ENCODE peak calls at places on chromosomes 4 and X, in four cellular contexts. One of them, this sample, is unnamed. For H3K36me3, the result is how much of the 10 kb centered on the place peaks cover.

GRCh38 chr4:140691369-140691768 is 64.8 kb downstream of the TBC1D9 start:
- DNase-seq in ascending aorta: no peak
- DNase-seq in PC-9: no peak
- DNase-seq in PC-3: peak
- DNase-seq in this sample: peak

GRCh38 chr4:125266901-125267601 is 47.7 kb upstream of the FAT4 start:
- DNase-seq in ascending aorta: no peak
- DNase-seq in PC-9: no peak
- DNase-seq in PC-3: peak
- DNase-seq in this sample: peak

GRCh38 chr4:168648929-168649328 is 152.1 kb downstream of the PALLD start:
- DNase-seq in ascending aorta: no peak
- DNase-seq in PC-9: peak
- DNase-seq in PC-3: peak
- DNase-seq in this sample: peak

GRCh38 chr4:128393111-128393704 is 105.6 kb upstream of the PGRMC2 start:
- DNase-seq in ascending aorta: no peak
- DNase-seq in PC-9: no peak
- DNase-seq in PC-3: no peak
- DNase-seq in this sample: no peak

GRCh38 chr4:186158021-186158859 is 33.1 kb upstream of the CYP4V2 start:
- DNase-seq in ascending aorta: no peak
- DNase-seq in PC-9: no peak
- DNase-seq in PC-3: no peak
- DNase-seq in this sample: no peak

GRCh38 chrX:147635186-147635585 is 276.5 kb upstream of the FMR1 start:
- DNase-seq in ascending aorta: no peak
- DNase-seq in PC-9: no peak
- DNase-seq in PC-3: no peak
- DNase-seq in this sample: no peak

GRCh38 chr4:60313616-60314015 is 886.5 kb upstream of the ADGRL3 start:
- DNase-seq in ascending aorta: no peak
- DNase-seq in PC-9: no peak
- DNase-seq in PC-3: no peak
- DNase-seq in this sample: no peak

GRCh38 chrX:150692837-150693781 is at the start of gene MTMR1:
- DNase-seq in ascending aorta: no peak
- DNase-seq in PC-9: peak
- DNase-seq in PC-3: peak
- DNase-seq in this sample: no peak

GRCh38 chr4:141462361-141462760 is 174.0 kb upstream of the IL15 start:
- DNase-seq in ascending aorta: no peak
- DNase-seq in PC-9: no peak
- DNase-seq in PC-3: peak
- DNase-seq in this sample: peak

GRCh38 chr4:4852591-4853362 is 6.7 kb upstream of the MSX1 start:
- DNase-seq in ascending aorta: no peak
- DNase-seq in PC-9: no peak
- DNase-seq in PC-3: no peak
- DNase-seq in this sample: peak

GRCh38 chr4:145061325-145061920 is 36.6 kb downstream of the ANAPC10 start:
- DNase-seq in ascending aorta: no peak
- DNase-seq in PC-9: no peak
- DNase-seq in PC-3: peak
- DNase-seq in this sample: peak

GRCh38 chrX:121052122-121052521 is 4.7 kb downstream of the GLUD2 start:
- DNase-seq in ascending aorta: no peak
- DNase-seq in PC-9: no peak
- DNase-seq in PC-3: peak
- DNase-seq in this sample: no peak

GRCh38 chr4:10075158-10075863 is 41.3 kb downstream of the WDR1 start:
- DNase-seq in ascending aorta: no peak
- DNase-seq in PC-9: no peak
- DNase-seq in PC-3: no peak
- DNase-seq in this sample: no peak

GRCh38 chr4:151810476-151810875 is 49.7 kb upstream of the GATB start:
- DNase-seq in ascending aorta: no peak
- DNase-seq in PC-9: no peak
- DNase-seq in PC-3: no peak
- DNase-seq in this sample: no peak

GRCh38 chrX:134172588-134173259 is 64.3 kb upstream of the CCDC160 start:
- DNase-seq in ascending aorta: no peak
- DNase-seq in PC-9: no peak
- DNase-seq in PC-3: no peak
- DNase-seq in this sample: no peak

GRCh38 chrX:43817454-43817853 is 64.8 kb downstream of the MAOB start:
- DNase-seq in ascending aorta: no peak
- DNase-seq in PC-9: no peak
- DNase-seq in PC-3: no peak
- DNase-seq in this sample: no peak

GRCh38 chrX:120144178-120144844 is 14.1 kb upstream of the RHOXF2 start:
- DNase-seq in ascending aorta: no peak
- DNase-seq in PC-9: no peak
- DNase-seq in PC-3: no peak
- DNase-seq in this sample: no peak

GRCh38 chrX:21193196-21193595 is 181.0 kb upstream of the CNKSR2 start:
- DNase-seq in ascending aorta: no peak
- DNase-seq in PC-9: no peak
- DNase-seq in PC-3: no peak
- DNase-seq in this sample: no peak

GRCh38 chrX:153494541-153495361 is at the start of gene BGN:
- DNase-seq in ascending aorta: no peak
- DNase-seq in PC-9: peak
- DNase-seq in PC-3: no peak
- DNase-seq in this sample: no peak

GRCh38 chr4:88779431-88779830 is 81.8 kb upstream of the NAP1L5 start:
- DNase-seq in ascending aorta: no peak
- DNase-seq in PC-9: peak
- DNase-seq in PC-3: peak
- DNase-seq in this sample: no peak

GRCh38 chr4:7353046-7353790 is 81.5 kb downstream of the PSAPL1 start:
- DNase-seq in ascending aorta: no peak
- DNase-seq in PC-9: no peak
- DNase-seq in PC-3: no peak
- DNase-seq in this sample: no peak

GRCh38 chrX:84221181-84221580 is 33.2 kb upstream of the RPS6KA6 start:
- DNase-seq in ascending aorta: no peak
- DNase-seq in PC-9: no peak
- DNase-seq in PC-3: no peak
- DNase-seq in this sample: no peak

GRCh38 chr4:53009824-53010223 is 147.7 kb downstream of the RASL11B start:
- DNase-seq in ascending aorta: no peak
- DNase-seq in PC-9: no peak
- DNase-seq in PC-3: no peak
- DNase-seq in this sample: no peak

GRCh38 chr4:8181844-8182243 is 17.2 kb upstream of the SH3TC1 start:
- DNase-seq in ascending aorta: no peak
- DNase-seq in PC-9: peak
- DNase-seq in PC-3: no peak
- DNase-seq in this sample: no peak

GRCh38 chr4:47933798-47934197 is 19.4 kb upstream of the NFXL1 start:
- DNase-seq in ascending aorta: no peak
- DNase-seq in PC-9: no peak
- DNase-seq in PC-3: peak
- DNase-seq in this sample: peak

GRCh38 chrX:51024106-51024696 is 113.7 kb downstream of the BMP15 start:
- DNase-seq in ascending aorta: no peak
- DNase-seq in PC-9: no peak
- DNase-seq in PC-3: no peak
- DNase-seq in this sample: no peak

GRCh38 chr4:139300431-139301142 is 718 bp upstream of the NAA15 start:
- DNase-seq in ascending aorta: no peak
- DNase-seq in PC-9: no peak
- DNase-seq in PC-3: peak
- DNase-seq in this sample: peak

GRCh38 chr4:109552240-109552639 is 7.8 kb upstream of the MCUB start:
- DNase-seq in ascending aorta: no peak
- DNase-seq in PC-9: no peak
- DNase-seq in PC-3: no peak
- DNase-seq in this sample: no peak

GRCh38 chr4:79611026-79611425 is 203.0 kb upstream of the GK2 start:
- DNase-seq in ascending aorta: no peak
- DNase-seq in PC-9: no peak
- DNase-seq in PC-3: no peak
- DNase-seq in this sample: no peak

GRCh38 chrX:69503228-69503834 is 795 bp upstream of the NALF2 start:
- DNase-seq in ascending aorta: no peak
- DNase-seq in PC-9: no peak
- DNase-seq in PC-3: no peak
- DNase-seq in this sample: no peak

GRCh38 chrX:110280954-110281353 is 36.9 kb downstream of the AMMECR1 start:
- DNase-seq in ascending aorta: no peak
- DNase-seq in PC-9: no peak
- DNase-seq in PC-3: peak
- DNase-seq in this sample: no peak

GRCh38 chr4:54099959-54100606 is at the start of gene GSX2:
- DNase-seq in ascending aorta: no peak
- DNase-seq in PC-9: no peak
- DNase-seq in PC-3: no peak
- DNase-seq in this sample: peak

GRCh38 chrX:65598559-65599147 is 64.1 kb upstream of the LAS1L start:
- DNase-seq in ascending aorta: no peak
- DNase-seq in PC-9: no peak
- DNase-seq in PC-3: no peak
- DNase-seq in this sample: no peak

GRCh38 chrX:50202539-50202938 is 1.7 kb upstream of the AKAP4 start:
- DNase-seq in ascending aorta: no peak
- DNase-seq in PC-9: no peak
- DNase-seq in PC-3: peak
- DNase-seq in this sample: peak

GRCh38 chr4:90099795-90100194 is 27.4 kb upstream of the CCSER1 start:
- DNase-seq in ascending aorta: no peak
- DNase-seq in PC-9: peak
- DNase-seq in PC-3: peak
- DNase-seq in this sample: peak

GRCh38 chr4:153156263-153156662 is 48.0 kb upstream of the TRIM2 start:
- DNase-seq in ascending aorta: no peak
- DNase-seq in PC-9: no peak
- DNase-seq in PC-3: no peak
- DNase-seq in this sample: no peak

GRCh38 chr4:128574706-128575105 is 234.8 kb upstream of the JADE1 start:
- DNase-seq in ascending aorta: no peak
- DNase-seq in PC-9: no peak
- DNase-seq in PC-3: peak
- DNase-seq in this sample: peak

GRCh38 chr4:26404597-26405323 is 83.9 kb downstream of the RBPJ start:
- DNase-seq in ascending aorta: no peak
- DNase-seq in PC-9: no peak
- DNase-seq in PC-3: no peak
- DNase-seq in this sample: no peak
- H3K36me3 ChIP-seq in ascending aorta: under half
- H3K36me3 ChIP-seq in PC-9: under half
- H3K36me3 ChIP-seq in PC-3: under half
- H3K36me3 ChIP-seq in this sample: under half

GRCh38 chr4:51880016-51880915 is 37.3 kb downstream of the DCUN1D4 start:
- DNase-seq in ascending aorta: no peak
- DNase-seq in PC-9: no peak
- DNase-seq in PC-3: no peak
- DNase-seq in this sample: peak
- H3K36me3 ChIP-seq in ascending aorta: under half
- H3K36me3 ChIP-seq in PC-9: under half
- H3K36me3 ChIP-seq in PC-3: under half
- H3K36me3 ChIP-seq in this sample: under half

DNA sequence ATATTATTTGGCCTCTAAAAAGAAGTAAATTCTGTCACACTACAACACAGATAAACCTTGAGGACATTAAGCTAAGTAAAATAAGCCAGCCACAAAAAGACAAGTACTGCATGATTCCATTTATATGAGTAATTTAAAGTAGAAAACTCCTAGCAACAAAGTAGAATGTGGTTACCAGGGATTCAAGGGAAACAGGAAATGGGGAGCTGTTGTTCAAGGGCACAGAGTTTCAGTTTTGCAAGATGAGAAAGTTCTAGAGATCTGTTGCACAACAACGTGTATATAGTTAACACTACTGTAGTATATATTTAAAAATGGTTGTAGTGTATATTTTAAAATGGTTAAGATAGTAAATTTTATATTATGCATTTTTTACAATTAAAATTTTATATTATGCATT is 25.4 kb downstream of the SEC31A start:
- DNase-seq in ascending aorta: no peak
- DNase-seq in PC-9: peak
- DNase-seq in PC-3: peak
- DNase-seq in this sample: peak
- H3K36me3 ChIP-seq in ascending aorta: half or more
- H3K36me3 ChIP-seq in PC-9: under half
- H3K36me3 ChIP-seq in PC-3: under half
- H3K36me3 ChIP-seq in this sample: under half

GRCh38 chr4:102807345-102807744 is 20.0 kb downstream of the UBE2D3 start:
- DNase-seq in ascending aorta: no peak
- DNase-seq in PC-9: no peak
- DNase-seq in PC-3: no peak
- DNase-seq in this sample: no peak
- H3K36me3 ChIP-seq in ascending aorta: under half
- H3K36me3 ChIP-seq in PC-9: under half
- H3K36me3 ChIP-seq in PC-3: half or more
- H3K36me3 ChIP-seq in this sample: under half

GRCh38 chr4:1978226-1978625 is 30.5 kb downstream of the NELFA start:
- DNase-seq in ascending aorta: no peak
- DNase-seq in PC-9: no peak
- DNase-seq in PC-3: no peak
- DNase-seq in this sample: no peak
- H3K36me3 ChIP-seq in ascending aorta: half or more
- H3K36me3 ChIP-seq in PC-9: under half
- H3K36me3 ChIP-seq in PC-3: under half
- H3K36me3 ChIP-seq in this sample: under half

DNA sequence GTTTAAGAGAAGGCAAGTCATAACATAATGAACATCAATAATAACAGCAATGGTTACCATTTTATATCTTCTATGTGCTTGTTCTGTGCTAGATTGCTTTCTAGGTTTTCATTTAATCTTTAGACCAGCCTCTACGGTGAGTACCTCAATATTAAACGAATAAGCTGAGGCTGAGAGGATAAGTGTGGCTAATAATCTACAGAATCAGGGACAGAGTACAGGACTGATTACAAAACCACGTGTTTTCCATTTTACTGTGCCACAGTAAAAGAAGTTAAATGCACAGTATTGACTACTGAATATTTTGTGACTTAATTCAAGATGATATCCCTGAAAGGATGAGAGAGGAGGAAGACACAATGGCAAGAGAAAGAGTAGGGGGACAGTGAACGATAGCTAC is 56.3 kb downstream of the HUWE1 start:
- DNase-seq in ascending aorta: no peak
- DNase-seq in PC-9: no peak
- DNase-seq in PC-3: no peak
- DNase-seq in this sample: no peak
- H3K36me3 ChIP-seq in ascending aorta: under half
- H3K36me3 ChIP-seq in PC-9: under half
- H3K36me3 ChIP-seq in PC-3: half or more
- H3K36me3 ChIP-seq in this sample: under half